ENCODE peak calls at places on chromosomes 4 and X, in seven cellular contexts. C is ureter; Q is amniotic stem cell; J is stomach; N is stimulated activated CD4-positive, alpha-beta T cell treated with anti-CD3 and anti-CD28 coated beads, Interleukin-12 subunit alpha, Interleukin-12 subunit beta, amount 100 ng/mL, for 4 hours; W is AG04450; H is activated CD4-positive, alpha-beta T cell treated with anti-CD3 and anti-CD28 coated beads, Interleukin-2, amount 10 ng/mL, durations not matched to agents 7 days and 5 days. O is an unnamed sample.

GRCh38 chrX:106791495-106791894 is 11.0 kb upstream of the TBC1D8B start:
- DNase-seq in C (no peak), Q (no peak), J (no peak), N (no peak), W (no peak), H (no peak), O (no peak)

GRCh38 chr4:101782546-101782945 is 8.0 kb upstream of the BANK1 start:
- DNase-seq in C (no peak), Q (no peak), J (no peak), N (no peak), W (no peak), H (no peak), O (no peak)

GRCh38 chrX:70508296-70508911 is 63.8 kb downstream of the DLG3 start:
- DNase-seq in C (no peak), Q (no peak), J (no peak), N (no peak), W (no peak), H (no peak), O (peak; percentile 67)

GRCh38 chrX:49177338-49177833 is 5.7 kb downstream of the PLP2 start:
- DNase-seq in C (no peak), Q (no peak), J (no peak), N (no peak), W (no peak), H (no peak), O (no peak)

GRCh38 chrX:79364306-79364705 is 2.8 kb downstream of the ITM2A start:
- DNase-seq in C (no peak), Q (no peak), J (no peak), N (no peak), W (no peak), H (no peak), O (no peak)

GRCh38 chr4:149980941-149981340 is 97.3 kb upstream of the DCLK2 start:
- DNase-seq in C (peak; percentile 55), Q (peak; percentile 21), J (peak; percentile 44), N (peak; percentile 36), W (no peak), H (peak; percentile 63), O (peak; percentile 19)

GRCh38 chrX:6505960-6506359 is 29.0 kb downstream of the VCX3A start:
- DNase-seq in C (no peak), Q (no peak), J (no peak), N (no peak), W (no peak), H (no peak), O (peak; percentile 70)

GRCh38 chrX:31316340-31316991 is 244.6 kb upstream of the FTHL17 start:
- DNase-seq in C (no peak), Q (no peak), J (no peak), N (no peak), W (no peak), H (no peak), O (no peak)

GRCh38 chrX:52425710-52426245 is 57.0 kb downstream of the XAGE2 start:
- DNase-seq in C (no peak), Q (no peak), J (no peak), N (no peak), W (no peak), H (no peak), O (no peak)

GRCh38 chr4:25062098-25062497 is 31.4 kb upstream of the LGI2 start:
- DNase-seq in C (no peak), Q (no peak), J (no peak), N (no peak), W (no peak), H (no peak), O (no peak)

GRCh38 chr4:100340534-100341364 is 150.5 kb upstream of the DDIT4L start:
- DNase-seq in C (no peak), Q (no peak), J (no peak), N (no peak), W (no peak), H (no peak), O (no peak)

GRCh38 chr4:156336516-156336915 is 382.9 kb upstream of the CTSO start:
- DNase-seq in C (no peak), Q (no peak), J (no peak), N (no peak), W (no peak), H (no peak), O (no peak)

GRCh38 chr4:120291541-120291940 is 224.9 kb upstream of the MAD2L1 start:
- DNase-seq in C (no peak), Q (no peak), J (no peak), N (no peak), W (no peak), H (no peak), O (no peak)

GRCh38 chr4:62193726-62194125 is 993.6 kb downstream of the ADGRL3 start:
- DNase-seq in C (no peak), Q (no peak), J (no peak), N (no peak), W (no peak), H (no peak), O (no peak)

GRCh38 chrX:20063716-20064351 is 52.9 kb downstream of the MAP7D2 start:
- DNase-seq in C (no peak), Q (no peak), J (no peak), N (no peak), W (no peak), H (no peak), O (no peak)

GRCh38 chrX:7083468-7084396 is 63.8 kb upstream of the STS start:
- DNase-seq in C (no peak), Q (peak; percentile 11), J (no peak), N (peak; percentile 23), W (peak; percentile 72), H (peak; percentile 73), O (no peak)

GRCh38 chrX:68599256-68600152 is 48.0 kb upstream of the STARD8 start:
- DNase-seq in C (no peak), Q (no peak), J (no peak), N (no peak), W (no peak), H (no peak), O (no peak)

GRCh38 chr4:151806511-151806927 is 45.7 kb upstream of the GATB start:
- DNase-seq in C (no peak), Q (peak; percentile 22), J (no peak), N (no peak), W (peak; percentile 47), H (no peak), O (no peak)

GRCh38 chrX:40403757-40404156 is 177.0 kb upstream of the ATP6AP2 start:
- DNase-seq in C (no peak), Q (no peak), J (no peak), N (no peak), W (no peak), H (no peak), O (no peak)

GRCh38 chrX:119853449-119853848 is 686 bp upstream of the UPF3B start:
- DNase-seq in C (no peak), Q (no peak), J (no peak), N (no peak), W (no peak), H (no peak), O (no peak)

GRCh38 chr4:23614284-23614892 is 275.5 kb downstream of the PPARGC1A start:
- DNase-seq in C (no peak), Q (no peak), J (no peak), N (no peak), W (no peak), H (no peak), O (peak; percentile 78)

GRCh38 chr4:94639298-94639697 is 118.5 kb upstream of the BMPR1B start:
- DNase-seq in C (no peak), Q (no peak), J (no peak), N (no peak), W (no peak), H (no peak), O (no peak)

GRCh38 chrX:30196322-30196721 is 19.0 kb upstream of the MAGEB2 start:
- DNase-seq in C (no peak), Q (no peak), J (no peak), N (no peak), W (no peak), H (no peak), O (no peak)

GRCh38 chrX:138938003-138938402 is 226.5 kb upstream of the FGF13 start:
- DNase-seq in C (no peak), Q (no peak), J (no peak), N (no peak), W (no peak), H (no peak), O (no peak)

GRCh38 chr4:156195914-156196313 is 242.2 kb upstream of the CTSO start:
- DNase-seq in C (no peak), Q (no peak), J (no peak), N (no peak), W (no peak), H (no peak), O (no peak)

GRCh38 chr4:1842339-1842895 is 13.5 kb downstream of the LETM1 start:
- DNase-seq in C (no peak), Q (no peak), J (no peak), N (no peak), W (no peak), H (no peak), O (no peak)

GRCh38 chrX:101462892-101463291 is 22.4 kb upstream of the ARMCX4 start:
- DNase-seq in C (no peak), Q (no peak), J (no peak), N (no peak), W (no peak), H (no peak), O (peak; percentile 0)

GRCh38 chr4:87838207-87838606 is 5.4 kb downstream of the MEPE start:
- DNase-seq in C (no peak), Q (no peak), J (no peak), N (no peak), W (no peak), H (no peak), O (no peak)

GRCh38 chrX:92232182-92232581 is 453.0 kb downstream of the PCDH11X start:
- DNase-seq in C (no peak), Q (no peak), J (no peak), N (no peak), W (no peak), H (no peak), O (no peak)